ENCODE peak calls at places on chromosomes 7 and 10, in nine cellular contexts. E, U, A, W, P, B, V, N and Z are unnamed samples.
A peak's percentile ranks its signal among the peaks of the same experiment; 100 is the strongest.

GRCh38 chr7:41924798-41925197 is 221.9 kb upstream of the INHBA start:
- DNase-seq in W (no peak), P (no peak), V (no peak), E (no peak), B (no peak), U (no peak), A (no peak), N (no peak), Z (no peak)

GRCh38 chr7:29265208-29265923 is 70.8 kb downstream of the CHN2 start:
- DNase-seq in E (no peak), W (no peak), V (no peak), N (no peak), A (no peak), P (no peak), U (no peak), B (no peak), Z (peak; percentile 8)

GRCh38 chr10:13743101-13743693 is 156.4 kb downstream of the PRPF18 start:
- DNase-seq in E (no peak), V (no peak), W (no peak), B (no peak), U (no peak), A (peak; percentile 49), P (no peak), N (no peak), Z (peak; percentile 39)

GRCh38 chr10:63717089-63717715 is 196.0 kb downstream of the REEP3 start:
- DNase-seq in V (no peak), B (no peak), W (no peak), N (no peak), A (no peak), U (no peak), P (no peak), E (no peak), Z (no peak)

GRCh38 chr10:119871881-119872609 is 598 bp downstream of the MCMBP start:
- DNase-seq in U (peak; percentile 84), P (peak; percentile 46), E (no peak), A (peak; percentile 68), N (peak; percentile 67), B (peak; percentile 81), V (peak; percentile 72), W (no peak), Z (peak; percentile 65)

GRCh38 chr10:110803239-110803593 is 68.5 kb upstream of the PDCD4 start:
- DNase-seq in P (no peak), V (peak; percentile 39), A (peak; percentile 50), U (no peak), N (no peak), E (no peak), B (no peak), W (no peak), Z (no peak)

GRCh38 chr10:131032329-131033165 is 279.0 kb downstream of the TCERG1L start:
- DNase-seq in E (no peak), P (no peak), A (no peak), U (no peak), V (no peak), B (no peak), W (no peak), N (no peak), Z (no peak)

GRCh38 chr7:127833641-127834040 is 181.6 kb downstream of the SND1 start:
- DNase-seq in N (no peak), A (no peak), W (no peak), B (no peak), E (no peak), P (no peak), V (no peak), U (no peak), Z (no peak)

GRCh38 chr10:84530724-84531325 is 202.4 kb downstream of the CCSER2 start:
- DNase-seq in B (no peak), N (no peak), A (no peak), U (no peak), E (no peak), W (no peak), P (no peak), V (no peak), Z (no peak)

GRCh38 chr10:84531396-84531795 is 203.0 kb downstream of the CCSER2 start:
- DNase-seq in E (no peak), U (no peak), W (no peak), N (no peak), A (no peak), V (no peak), P (no peak), B (no peak), Z (no peak)

GRCh38 chr10:84537447-84537931 is 209.1 kb downstream of the CCSER2 start:
- DNase-seq in A (peak; percentile 78), N (peak; percentile 44), W (no peak), P (no peak), U (peak; percentile 60), V (peak; percentile 70), B (peak; percentile 92), E (no peak), Z (peak; percentile 52)

GRCh38 chr10:84538036-84538435 is 209.6 kb downstream of the CCSER2 start:
- DNase-seq in E (no peak), U (no peak), P (no peak), N (peak; percentile 26), B (no peak), V (no peak), W (no peak), A (no peak), Z (no peak)

GRCh38 chr10:84534168-84534567 is 205.8 kb downstream of the CCSER2 start:
- DNase-seq in A (no peak), U (no peak), B (peak; percentile 23), W (no peak), N (no peak), V (no peak), P (no peak), E (no peak), Z (peak; percentile 43)
- TF ChIP-seq CTCF in A (peak; percentile 38), U (peak; percentile 9), B (peak; percentile 73), W (no peak), N (no peak), V (peak; percentile 46), P (no peak), E (no peak), Z (no peak)

GRCh38 chr10:26725837-26726727 is 28.6 kb downstream of the PDSS1 start:
- DNase-seq in U (peak; percentile 68), N (peak; percentile 56), A (peak; percentile 46), B (peak; percentile 54), E (peak; percentile 9), P (peak; percentile 30), W (no peak), V (peak; percentile 73), Z (peak; percentile 39)

GRCh38 chr10:26730548-26730947 is 33.0 kb downstream of the PDSS1 start:
- DNase-seq in A (no peak), N (no peak), E (no peak), V (no peak), B (no peak), U (no peak), W (no peak), P (no peak), Z (no peak)

GRCh38 chr10:26729395-26729794 is 31.9 kb downstream of the PDSS1 start:
- DNase-seq in U (no peak), E (no peak), B (no peak), P (no peak), V (no peak), W (no peak), A (no peak), N (no peak), Z (no peak)

GRCh38 chr10:26727005-26727404 is 29.5 kb downstream of the PDSS1 start:
- DNase-seq in A (no peak), B (no peak), W (no peak), V (no peak), P (no peak), N (no peak), E (no peak), U (no peak), Z (no peak)

DNA sequence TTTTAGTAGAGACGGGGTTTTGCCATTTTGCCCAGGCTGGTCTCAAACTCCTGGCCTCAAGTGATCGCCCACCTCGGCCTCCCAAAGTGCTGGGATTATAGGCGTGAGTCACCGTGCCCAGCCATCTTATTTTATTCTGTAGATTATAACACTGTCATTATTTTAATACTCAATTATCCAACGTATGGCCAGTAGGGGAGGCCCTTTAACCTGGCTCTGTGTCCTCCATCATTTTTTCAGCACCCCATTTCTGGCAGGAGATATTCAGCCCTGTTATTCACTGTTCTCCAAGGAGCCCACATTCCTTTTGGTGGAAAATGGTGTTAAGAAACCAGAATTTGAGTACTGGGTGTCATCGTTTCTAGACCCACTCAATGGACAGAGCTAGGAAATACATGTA is 31.5 kb downstream of the PDSS1 start:
- DNase-seq in V (no peak), E (no peak), W (no peak), N (peak; percentile 1), P (no peak), U (no peak), A (no peak), B (no peak), Z (no peak)
- TF ChIP-seq CTCF in V (peak; percentile 63), E (no peak), W (no peak), N (no peak), P (no peak), U (no peak), A (peak; percentile 21), B (peak; percentile 40), Z (no peak)

GRCh38 chr7:105011771-105012502 is 2.1 kb upstream of the KMT2E start:
- DNase-seq in U (no peak), A (no peak), W (no peak), E (no peak), N (no peak), V (peak; percentile 25), B (peak; percentile 15), P (peak; percentile 10), Z (peak; percentile 60)

GRCh38 chr7:105014725-105015630 is 973 bp downstream of the KMT2E start:
- DNase-seq in E (no peak), B (peak; percentile 63), W (no peak), P (peak; percentile 27), U (no peak), V (peak; percentile 65), N (peak; percentile 50), A (peak; percentile 48), Z (peak; percentile 69)

GRCh38 chr7:105012503-105013282 is 1.3 kb upstream of the KMT2E start:
- DNase-seq in A (peak; percentile 96), E (peak; percentile 83), W (peak; percentile 98), P (peak; percentile 100), V (peak; percentile 98), B (peak; percentile 98), U (peak; percentile 99), N (peak; percentile 100), Z (peak; percentile 100)

GRCh38 chr7:105013818-105014724 is at the start of gene KMT2E:
- DNase-seq in N (peak; percentile 90), B (peak; percentile 89), A (peak; percentile 81), V (peak; percentile 92), W (peak; percentile 56), U (peak; percentile 93), E (no peak), P (peak; percentile 92), Z (peak; percentile 92)

DNA sequence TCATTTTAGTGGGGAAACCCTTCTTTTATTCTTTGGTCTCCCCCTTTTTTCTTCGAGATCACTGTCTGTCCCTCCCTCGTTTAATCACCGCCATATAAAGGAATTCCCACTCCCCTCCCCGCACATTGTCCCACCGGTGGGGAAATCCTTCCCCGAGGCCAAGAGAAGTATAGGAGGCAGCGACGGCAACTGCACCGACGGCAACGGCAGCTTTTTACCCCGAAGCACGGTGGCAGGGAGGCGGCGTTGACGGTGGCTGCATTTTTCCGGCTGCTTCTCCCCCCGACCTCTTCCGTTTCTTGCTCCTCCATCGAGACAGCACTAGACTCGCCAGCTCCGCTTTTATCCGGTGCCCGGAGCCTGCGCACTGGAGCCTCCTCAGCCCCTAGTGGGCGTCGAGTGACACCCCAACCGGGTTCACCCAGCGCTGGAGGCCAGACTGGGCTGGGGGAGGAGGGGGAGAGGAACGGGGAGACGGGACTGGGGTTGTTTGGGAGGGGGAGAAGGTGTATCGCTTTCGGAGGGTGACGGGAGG is 655 bp upstream of the KMT2E start:
- DNase-seq in N (peak; percentile 96), P (peak; percentile 92), U (peak; percentile 96), A (peak; percentile 89), V (peak; percentile 97), W (peak; percentile 75), B (peak; percentile 94), E (peak; percentile 56), Z (peak; percentile 95)
- TF ChIP-seq CTCF in N (peak; percentile 11), P (no peak), U (peak; percentile 52), A (peak; percentile 34), V (peak; percentile 70), W (peak; percentile 72), B (peak; percentile 30), E (peak; percentile 70), Z (peak; percentile 38)

GRCh38 chr10:72273410-72274212 is at the start of gene DDIT4:
- DNase-seq in B (peak; percentile 99), N (peak; percentile 99), U (peak; percentile 100), A (peak; percentile 99), V (peak; percentile 99), E (peak; percentile 92), P (peak; percentile 97), W (peak; percentile 93), Z (peak; percentile 100)

GRCh38 chr10:72274213-72274729 is 547 bp downstream of the DDIT4 start:
- DNase-seq in B (peak; percentile 12), N (no peak), P (no peak), E (no peak), W (no peak), A (peak; percentile 48), U (peak; percentile 52), V (no peak), Z (peak; percentile 59)

GRCh38 chr10:72270607-72271281 is 3.0 kb upstream of the DDIT4 start:
- DNase-seq in U (no peak), V (no peak), B (no peak), P (no peak), N (no peak), W (no peak), E (no peak), A (no peak), Z (no peak)

GRCh38 chr10:72274730-72275350 is 1.1 kb downstream of the DDIT4 start:
- DNase-seq in E (no peak), V (peak; percentile 73), N (peak; percentile 66), B (peak; percentile 77), W (no peak), P (peak; percentile 67), U (peak; percentile 83), A (peak; percentile 54), Z (peak; percentile 79)

GRCh38 chr10:72272689-72273409 is 875 bp upstream of the DDIT4 start:
- DNase-seq in N (peak; percentile 88), A (peak; percentile 75), W (peak; percentile 64), U (peak; percentile 92), B (peak; percentile 97), V (peak; percentile 86), P (no peak), E (peak; percentile 79), Z (peak; percentile 83)
- TF ChIP-seq CTCF in N (no peak), A (no peak), W (no peak), U (no peak), B (no peak), V (no peak), P (no peak), E (no peak), Z (no peak)